ENCODE peak calls at places on chromosomes 5 and 9, in seven cellular contexts. Z, H, J, R, F, A and T are unnamed samples.

GRCh38 chr5:116507051-116507537 is 67.5 kb downstream of the SEMA6A start:
- DNase-seq in Z (no peak), H (no peak), J (no peak), R (no peak), F (no peak), A (no peak), T (no peak)

GRCh38 chr5:115939059-115939458 is 23.2 kb upstream of the LVRN start:
- DNase-seq in Z (no peak), H (no peak), J (no peak), R (no peak), F (no peak), A (no peak), T (peak)

GRCh38 chr5:119943148-119943547 is 313.8 kb downstream of the FAM170A start:
- DNase-seq in Z (no peak), H (no peak), J (no peak), R (no peak), F (no peak), A (no peak), T (no peak)

GRCh38 chr5:133387091-133387490 is 225.2 kb downstream of the FSTL4 start:
- DNase-seq in Z (no peak), H (no peak), J (no peak), R (no peak), F (no peak), A (no peak), T (no peak)

GRCh38 chr9:109961579-109961978 is 181.6 kb downstream of the PALM2AKAP2 start:
- DNase-seq in Z (no peak), H (no peak), J (no peak), R (no peak), F (no peak), A (no peak), T (no peak)

GRCh38 chr5:43251754-43252153 is 59.7 kb downstream of the NIM1K start:
- DNase-seq in Z (no peak), H (no peak), J (no peak), R (no peak), F (no peak), A (no peak), T (no peak)

GRCh38 chr9:93319992-93320490 is 131.4 kb upstream of the FAM120A start:
- DNase-seq in Z (no peak), H (no peak), J (no peak), R (no peak), F (no peak), A (no peak), T (no peak)

GRCh38 chr5:145484195-145484594 is 350.9 kb downstream of the PRELID2 start:
- DNase-seq in Z (no peak), H (no peak), J (no peak), R (no peak), F (no peak), A (no peak), T (no peak)

GRCh38 chr5:154648706-154649105 is 106.5 kb upstream of the LARP1 start:
- DNase-seq in Z (no peak), H (no peak), J (no peak), R (no peak), F (no peak), A (no peak), T (no peak)

GRCh38 chr5:77806213-77806843 is 30.2 kb upstream of the TBCA start:
- DNase-seq in Z (no peak), H (no peak), J (no peak), R (no peak), F (no peak), A (no peak), T (no peak)

GRCh38 chr5:86766103-86766502 is 148.4 kb downstream of the COX7C start:
- DNase-seq in Z (no peak), H (no peak), J (no peak), R (no peak), F (no peak), A (no peak), T (no peak)

GRCh38 chr5:180118391-180118791 is 46.8 kb upstream of the RNF130 start:
- DNase-seq in Z (no peak), H (no peak), J (no peak), R (no peak), F (no peak), A (no peak), T (no peak)

GRCh38 chr9:75140261-75140660 is 51.9 kb downstream of the OSTF1 start:
- DNase-seq in Z (no peak), H (no peak), J (no peak), R (no peak), F (no peak), A (no peak), T (no peak)

GRCh38 chr5:5270958-5271605 is 131.0 kb downstream of the ADAMTS16 start:
- DNase-seq in Z (peak), H (no peak), J (no peak), R (no peak), F (peak), A (no peak), T (peak)

GRCh38 chr5:73763300-73764032 is 137.5 kb downstream of the ARHGEF28 start:
- DNase-seq in Z (no peak), H (no peak), J (no peak), R (no peak), F (no peak), A (no peak), T (no peak)

GRCh38 chr5:93596676-93597441 is 13.8 kb downstream of the NR2F1 start:
- DNase-seq in Z (no peak), H (no peak), J (no peak), R (no peak), F (no peak), A (no peak), T (peak)

GRCh38 chr9:121824651-121825480 is 173.4 kb downstream of the DAB2IP start:
- DNase-seq in Z (no peak), H (no peak), J (no peak), R (no peak), F (no peak), A (no peak), T (no peak)

GRCh38 chr5:171122372-171122771 is 186.7 kb upstream of the TLX3 start:
- DNase-seq in Z (no peak), H (no peak), J (no peak), R (no peak), F (no peak), A (no peak), T (no peak)

GRCh38 chr9:121556580-121556979 is 56.9 kb upstream of the GGTA1 start:
- DNase-seq in Z (no peak), H (no peak), J (no peak), R (no peak), F (no peak), A (no peak), T (no peak)

GRCh38 chr5:13976867-13977479 is 32.5 kb upstream of the DNAH5 start:
- DNase-seq in Z (no peak), H (no peak), J (no peak), R (peak), F (no peak), A (no peak), T (peak)